ENCODE peak calls at places on chromosomes 13 and 19, in ten cellular contexts. One of them, this sample, is unnamed.
A peak's percentile ranks its signal among the peaks of the same experiment; 100 is the strongest.

GRCh38 chr13:29543230-29544215 is 52.0 kb downstream of the SLC7A1 start:
- DNase-seq in pancreas: no peak
- DNase-seq in A549: no peak
- DNase-seq in PC-9: no peak
- DNase-seq in OCI-LY7: no peak
- DNase-seq in neuronal stem cell: no peak
- DNase-seq in right cardiac atrium: no peak
- DNase-seq in uterus: no peak
- DNase-seq in cardiac muscle cell: peak; percentile 29
- DNase-seq in breast epithelium: no peak
- DNase-seq in this sample: no peak

GRCh38 chr19:41735071-41735623 is 20.2 kb upstream of the CEACAM6 start:
- DNase-seq in OCI-LY7: no peak
- DNase-seq in pancreas: no peak
- DNase-seq in A549: no peak
- DNase-seq in breast epithelium: no peak
- DNase-seq in PC-9: no peak
- DNase-seq in cardiac muscle cell: no peak
- DNase-seq in right cardiac atrium: no peak
- DNase-seq in neuronal stem cell: no peak
- DNase-seq in uterus: no peak
- DNase-seq in this sample: no peak

GRCh38 chr13:93244141-93244917 is 17.7 kb downstream of the GPC6 start:
- DNase-seq in PC-9: no peak
- DNase-seq in uterus: no peak
- DNase-seq in cardiac muscle cell: peak; percentile 64
- DNase-seq in neuronal stem cell: no peak
- DNase-seq in A549: no peak
- DNase-seq in OCI-LY7: no peak
- DNase-seq in right cardiac atrium: peak; percentile 58
- DNase-seq in pancreas: no peak
- DNase-seq in breast epithelium: no peak
- DNase-seq in this sample: no peak

GRCh38 chr19:19259741-19260140 is 13.4 kb downstream of the TM6SF2 start:
- DNase-seq in pancreas: no peak
- DNase-seq in PC-9: no peak
- DNase-seq in right cardiac atrium: no peak
- DNase-seq in A549: peak; percentile 71
- DNase-seq in neuronal stem cell: no peak
- DNase-seq in uterus: no peak
- DNase-seq in OCI-LY7: peak; percentile 57
- DNase-seq in breast epithelium: no peak
- DNase-seq in cardiac muscle cell: peak; percentile 12
- DNase-seq in this sample: no peak

GRCh38 chr19:2032296-2032941 is 16.9 kb upstream of the BTBD2 start:
- DNase-seq in uterus: peak; percentile 89
- DNase-seq in PC-9: peak; percentile 94
- DNase-seq in breast epithelium: peak; percentile 99
- DNase-seq in neuronal stem cell: no peak
- DNase-seq in pancreas: peak; percentile 97
- DNase-seq in A549: peak; percentile 88
- DNase-seq in cardiac muscle cell: peak; percentile 91
- DNase-seq in right cardiac atrium: peak; percentile 98
- DNase-seq in OCI-LY7: no peak
- DNase-seq in this sample: peak; percentile 96

GRCh38 chr13:90272356-90272755 is 1075.1 kb upstream of the MIR17HG start:
- DNase-seq in cardiac muscle cell: peak; percentile 63
- DNase-seq in uterus: no peak
- DNase-seq in pancreas: no peak
- DNase-seq in PC-9: no peak
- DNase-seq in breast epithelium: no peak
- DNase-seq in right cardiac atrium: no peak
- DNase-seq in A549: no peak
- DNase-seq in OCI-LY7: no peak
- DNase-seq in neuronal stem cell: no peak
- DNase-seq in this sample: no peak

GRCh38 chr19:18814063-18814462 is 17.7 kb upstream of the UPF1 start:
- DNase-seq in OCI-LY7: no peak
- DNase-seq in uterus: peak; percentile 42
- DNase-seq in neuronal stem cell: no peak
- DNase-seq in pancreas: no peak
- DNase-seq in PC-9: no peak
- DNase-seq in right cardiac atrium: peak; percentile 83
- DNase-seq in breast epithelium: no peak
- DNase-seq in cardiac muscle cell: peak; percentile 69
- DNase-seq in A549: no peak
- DNase-seq in this sample: no peak

GRCh38 chr19:4744451-4745170 is 21.0 kb upstream of the DPP9 start:
- DNase-seq in OCI-LY7: no peak
- DNase-seq in PC-9: no peak
- DNase-seq in breast epithelium: no peak
- DNase-seq in cardiac muscle cell: peak; percentile 97
- DNase-seq in uterus: peak; percentile 79
- DNase-seq in pancreas: no peak
- DNase-seq in A549: peak; percentile 52
- DNase-seq in neuronal stem cell: no peak
- DNase-seq in right cardiac atrium: peak; percentile 62
- DNase-seq in this sample: no peak

GRCh38 chr19:45781282-45782161 is 768 bp downstream of the DMPK start:
- DNase-seq in PC-9: peak; percentile 89
- DNase-seq in A549: peak; percentile 57
- DNase-seq in right cardiac atrium: peak; percentile 66
- DNase-seq in neuronal stem cell: no peak
- DNase-seq in pancreas: peak; percentile 89
- DNase-seq in breast epithelium: no peak
- DNase-seq in OCI-LY7: no peak
- DNase-seq in uterus: no peak
- DNase-seq in cardiac muscle cell: no peak
- DNase-seq in this sample: no peak

GRCh38 chr13:36973621-36974268 is 25.4 kb downstream of the ALG5 start:
- DNase-seq in cardiac muscle cell: no peak
- DNase-seq in A549: no peak
- DNase-seq in breast epithelium: no peak
- DNase-seq in PC-9: no peak
- DNase-seq in uterus: no peak
- DNase-seq in pancreas: no peak
- DNase-seq in right cardiac atrium: no peak
- DNase-seq in OCI-LY7: peak; percentile 58
- DNase-seq in neuronal stem cell: no peak
- DNase-seq in this sample: no peak

GRCh38 chr13:113458218-113459065 is 5.2 kb upstream of the ADPRHL1 start:
- DNase-seq in PC-9: no peak
- DNase-seq in right cardiac atrium: peak; percentile 67
- DNase-seq in pancreas: no peak
- DNase-seq in breast epithelium: no peak
- DNase-seq in neuronal stem cell: no peak
- DNase-seq in cardiac muscle cell: peak; percentile 18
- DNase-seq in uterus: peak; percentile 29
- DNase-seq in A549: peak; percentile 21
- DNase-seq in OCI-LY7: no peak
- DNase-seq in this sample: no peak

GRCh38 chr13:106424805-106425204 is 110.7 kb downstream of the EFNB2 start:
- DNase-seq in OCI-LY7: no peak
- DNase-seq in breast epithelium: no peak
- DNase-seq in PC-9: no peak
- DNase-seq in uterus: no peak
- DNase-seq in right cardiac atrium: no peak
- DNase-seq in A549: no peak
- DNase-seq in neuronal stem cell: no peak
- DNase-seq in pancreas: no peak
- DNase-seq in cardiac muscle cell: no peak
- DNase-seq in this sample: no peak

GRCh38 chr13:41398494-41399190 is 58.7 kb upstream of the RGCC start:
- DNase-seq in OCI-LY7: no peak
- DNase-seq in right cardiac atrium: no peak
- DNase-seq in cardiac muscle cell: no peak
- DNase-seq in uterus: no peak
- DNase-seq in neuronal stem cell: no peak
- DNase-seq in A549: no peak
- DNase-seq in pancreas: no peak
- DNase-seq in PC-9: no peak
- DNase-seq in breast epithelium: no peak
- DNase-seq in this sample: no peak

DNA sequence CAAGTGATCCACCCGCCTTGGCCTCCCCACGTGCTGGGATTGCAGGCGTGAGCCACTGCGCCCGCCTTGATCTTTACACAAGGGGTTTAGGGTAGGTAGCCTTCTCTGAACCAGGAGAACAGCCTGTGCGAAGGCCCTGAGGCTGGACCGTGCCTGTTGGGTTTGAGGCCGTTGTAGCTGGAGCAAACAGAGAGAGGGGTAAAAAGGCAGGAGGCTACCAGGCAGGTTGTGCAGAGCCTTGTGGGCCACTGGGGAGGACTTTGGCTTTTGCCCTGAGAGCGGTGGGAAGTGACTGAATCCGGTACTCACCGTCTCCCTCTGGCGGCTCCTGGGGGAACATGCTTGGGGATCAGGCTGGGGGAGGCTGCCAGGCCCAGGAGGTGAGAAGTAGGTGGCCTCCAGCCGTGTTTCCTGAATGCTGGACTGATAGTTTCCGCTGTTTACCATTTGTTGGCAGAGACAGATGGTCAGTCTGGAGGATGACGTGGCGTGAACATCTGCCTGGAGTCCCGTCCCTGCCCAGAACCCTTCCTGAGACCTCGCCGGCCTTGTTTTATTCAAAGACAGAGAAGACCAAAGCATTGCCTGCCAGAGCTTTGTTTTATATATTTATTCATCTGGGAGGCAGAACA is 24.6 kb downstream of the SPC24 start:
- DNase-seq in A549: peak; percentile 79
- DNase-seq in PC-9: peak; percentile 73
- DNase-seq in breast epithelium: peak; percentile 89
- DNase-seq in pancreas: peak; percentile 85
- DNase-seq in OCI-LY7: peak; percentile 71
- DNase-seq in uterus: peak; percentile 88
- DNase-seq in right cardiac atrium: peak; percentile 90
- DNase-seq in cardiac muscle cell: peak; percentile 80
- DNase-seq in neuronal stem cell: no peak
- DNase-seq in this sample: peak; percentile 86
- H3K27ac ChIP-seq in A549: peak overlapping the region; percentile 46
- H3K27ac ChIP-seq in PC-9: no peak overlapping the region
- H3K27ac ChIP-seq in breast epithelium: peak overlapping the region; percentile 67
- H3K27ac ChIP-seq in pancreas: no peak overlapping the region
- H3K27ac ChIP-seq in OCI-LY7: no peak overlapping the region
- H3K27ac ChIP-seq in uterus: peak overlapping the region; percentile 80
- H3K27ac ChIP-seq in right cardiac atrium: peak overlapping the region; percentile 85
- H3K27ac ChIP-seq in cardiac muscle cell: peak overlapping the region; percentile 43
- H3K27ac ChIP-seq in neuronal stem cell: no peak overlapping the region
- H3K27ac ChIP-seq in this sample: peak overlapping the region; percentile 58

DNA sequence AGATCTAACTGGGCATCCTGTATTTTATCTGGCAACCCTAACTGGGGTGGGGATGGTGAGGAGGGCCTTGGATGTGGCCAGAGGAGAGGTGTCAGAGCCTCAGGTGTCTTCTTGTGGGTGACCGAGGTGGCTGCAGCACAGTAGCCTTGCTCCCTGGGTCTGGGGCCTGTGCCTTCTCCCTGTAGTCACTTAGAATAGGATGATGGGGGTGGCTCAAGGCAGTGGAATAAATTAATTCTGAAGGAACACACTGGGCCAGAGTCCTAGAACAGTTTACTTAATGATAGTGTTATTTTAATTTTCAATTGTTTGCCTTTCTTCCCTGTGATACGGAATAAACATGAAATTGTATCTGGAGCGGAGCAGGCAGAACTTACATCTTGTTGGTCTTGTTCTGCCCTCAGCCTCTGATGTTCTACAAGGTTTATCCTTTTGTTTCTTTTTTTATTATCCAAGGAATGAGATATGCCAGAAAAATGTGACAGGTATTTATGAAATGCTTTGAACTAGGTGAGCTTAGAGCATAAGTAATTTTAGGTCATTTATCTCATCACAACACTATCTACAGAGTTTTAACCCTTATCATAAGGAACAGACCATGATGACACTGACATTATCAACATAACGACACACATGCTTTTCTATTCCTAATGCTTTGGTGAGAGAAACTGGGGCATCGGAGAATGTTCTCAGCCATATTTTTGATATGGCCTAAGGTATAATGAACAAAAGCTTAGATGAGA is 51.4 kb downstream of the LRCH1 start:
- DNase-seq in PC-9: no peak
- DNase-seq in neuronal stem cell: no peak
- DNase-seq in uterus: no peak
- DNase-seq in right cardiac atrium: no peak
- DNase-seq in A549: no peak
- DNase-seq in OCI-LY7: no peak
- DNase-seq in pancreas: no peak
- DNase-seq in breast epithelium: no peak
- DNase-seq in cardiac muscle cell: no peak
- DNase-seq in this sample: no peak
- H3K4me1 ChIP-seq in PC-9: peaks cover 24% of the 10 kb centered on the region
- H3K4me1 ChIP-seq in neuronal stem cell: peaks cover 2% of the 10 kb centered on the region
- H3K4me1 ChIP-seq in uterus: peaks cover 14% of the 10 kb centered on the region
- H3K4me1 ChIP-seq in right cardiac atrium: peaks cover 20% of the 10 kb centered on the region
- H3K4me1 ChIP-seq in A549: peaks cover 90% of the 10 kb centered on the region
- H3K4me1 ChIP-seq in OCI-LY7: peaks cover 94% of the 10 kb centered on the region
- H3K4me1 ChIP-seq in pancreas: peaks cover 9% of the 10 kb centered on the region
- H3K4me1 ChIP-seq in breast epithelium: peaks cover 13% of the 10 kb centered on the region
- H3K4me1 ChIP-seq in cardiac muscle cell: peaks cover 36% of the 10 kb centered on the region
- H3K4me1 ChIP-seq in this sample: peaks cover 89% of the 10 kb centered on the region

DNA sequence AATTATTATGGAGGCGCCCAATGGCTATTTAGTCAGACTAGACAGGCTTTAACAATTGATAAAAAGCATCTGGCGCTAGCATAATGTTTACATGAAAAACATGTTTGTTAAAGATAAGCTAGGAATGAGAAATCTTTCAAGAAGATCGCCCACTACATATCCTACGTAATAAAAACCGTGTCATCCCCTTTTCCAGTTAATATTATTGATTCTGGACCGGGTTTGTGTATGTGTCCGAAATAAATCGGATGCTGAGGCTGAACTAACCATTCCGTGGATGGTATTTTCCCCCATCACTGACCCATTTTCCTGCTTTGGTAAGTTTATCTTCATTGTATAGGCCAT is 8.8 kb downstream of the COL4A1 start:
- DNase-seq in PC-9: no peak
- DNase-seq in A549: no peak
- DNase-seq in breast epithelium: no peak
- DNase-seq in cardiac muscle cell: no peak
- DNase-seq in uterus: no peak
- DNase-seq in right cardiac atrium: no peak
- DNase-seq in pancreas: no peak
- DNase-seq in OCI-LY7: no peak
- DNase-seq in neuronal stem cell: no peak
- DNase-seq in this sample: no peak
- H3K4me3 ChIP-seq in PC-9: no peak overlapping the region
- H3K4me3 ChIP-seq in A549: no peak overlapping the region
- H3K4me3 ChIP-seq in breast epithelium: peak overlapping the region; percentile 52
- H3K4me3 ChIP-seq in cardiac muscle cell: no peak overlapping the region
- H3K4me3 ChIP-seq in uterus: peak overlapping the region; percentile 25
- H3K4me3 ChIP-seq in right cardiac atrium: peak overlapping the region; percentile 6
- H3K4me3 ChIP-seq in pancreas: no peak overlapping the region
- H3K4me3 ChIP-seq in OCI-LY7: no peak overlapping the region
- H3K4me3 ChIP-seq in neuronal stem cell: no peak overlapping the region
- H3K4me3 ChIP-seq in this sample: peak overlapping the region; percentile 10

DNA sequence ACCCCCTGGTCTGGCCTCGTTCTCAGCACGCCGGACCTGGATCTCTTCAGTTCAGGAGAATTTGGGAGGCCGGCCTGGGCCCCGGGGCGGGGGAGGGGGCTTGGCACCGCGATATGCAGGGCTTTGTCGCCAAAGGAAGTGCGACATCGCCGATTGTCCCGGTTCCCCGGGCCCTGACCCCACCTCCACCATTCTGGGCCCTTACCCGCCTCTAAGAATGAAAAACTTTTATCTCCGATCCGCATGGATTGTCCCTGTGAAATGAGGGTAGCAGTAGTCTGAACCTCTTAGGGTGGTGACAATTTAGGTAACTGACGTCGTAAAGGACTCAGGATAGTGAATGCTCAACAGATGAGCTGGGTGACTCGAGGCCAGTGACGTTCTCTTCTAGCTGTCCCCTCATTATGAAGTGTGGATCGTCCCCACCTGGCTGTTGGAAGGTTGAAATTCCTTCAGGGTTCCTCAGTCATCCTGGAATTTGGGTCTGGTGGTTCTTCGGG is 649 bp downstream of the DDA1 start:
- DNase-seq in uterus: no peak
- DNase-seq in OCI-LY7: no peak
- DNase-seq in neuronal stem cell: no peak
- DNase-seq in pancreas: no peak
- DNase-seq in breast epithelium: no peak
- DNase-seq in PC-9: no peak
- DNase-seq in A549: no peak
- DNase-seq in right cardiac atrium: no peak
- DNase-seq in cardiac muscle cell: no peak
- DNase-seq in this sample: no peak
- H3K27ac ChIP-seq in uterus: peak overlapping the region; percentile 68
- H3K27ac ChIP-seq in OCI-LY7: peak overlapping the region; percentile 40
- H3K27ac ChIP-seq in neuronal stem cell: no peak overlapping the region
- H3K27ac ChIP-seq in pancreas: peak overlapping the region; percentile 55
- H3K27ac ChIP-seq in breast epithelium: peak overlapping the region; percentile 87
- H3K27ac ChIP-seq in PC-9: peak overlapping the region; percentile 51
- H3K27ac ChIP-seq in A549: peak overlapping the region; percentile 85
- H3K27ac ChIP-seq in right cardiac atrium: no peak overlapping the region
- H3K27ac ChIP-seq in cardiac muscle cell: peak overlapping the region; percentile 25
- H3K27ac ChIP-seq in this sample: peak overlapping the region; percentile 92

This sample was measured in tibial nerve.